ENCODE peak calls at places on chromosomes 13 and 19, in five cellular contexts. P is GM18507; C is NCI-H187; J is A549; X is stimulated activated CD8-positive, alpha-beta memory T cell treated with anti-CD3 and anti-CD28 coated beads, Interleukin-4, amount 100 ng/mL, for 1 hour. Z is an unnamed sample.

GRCh38 chr19:7968796-7969559 is 25.5 kb upstream of the TIMM44 start:
- DNase-seq in P (no peak), C (no peak), J (no peak), X (no peak), Z (no peak)

GRCh38 chr19:6392219-6393073 is 518 bp downstream of the GTF2F1 start:
- DNase-seq in P (no peak), C (no peak), J (no peak), X (no peak), Z (no peak)

GRCh38 chr19:53308339-53308811 is 25.2 kb upstream of the ZNF845 start:
- DNase-seq in P (no peak), C (no peak), J (no peak), X (no peak), Z (peak)

GRCh38 chr19:18491995-18492953 is 29.6 kb downstream of the ELL start:
- DNase-seq in P (no peak), C (no peak), J (no peak), X (no peak), Z (no peak)

GRCh38 chr13:46053162-46054012 is 841 bp upstream of the ZC3H13 start:
- DNase-seq in P (no peak), C (no peak), J (no peak), X (no peak), Z (no peak)

GRCh38 chr13:113815151-113816058 is 48.5 kb downstream of the GAS6 start:
- DNase-seq in P (no peak), C (no peak), J (no peak), X (no peak), Z (no peak)

GRCh38 chr19:47002853-47003610 is 16.6 kb upstream of the NPAS1 start:
- DNase-seq in P (no peak), C (no peak), J (no peak), X (no peak), Z (no peak)

GRCh38 chr13:97141564-97142005 is 80.5 kb upstream of the MBNL2 start:
- DNase-seq in P (no peak), C (no peak), J (peak), X (no peak), Z (no peak)

GRCh38 chr19:18253716-18254115 is 20.5 kb downstream of the IQCN start:
- DNase-seq in P (no peak), C (no peak), J (no peak), X (no peak), Z (no peak)

GRCh38 chr13:50805805-50806204 is 37.7 kb downstream of the DLEU7 start:
- DNase-seq in P (no peak), C (no peak), J (peak), X (no peak), Z (no peak)

GRCh38 chr19:275000-275399 is 16.2 kb downstream of the PLPP2 start:
- DNase-seq in P (no peak), C (no peak), J (no peak), X (no peak), Z (no peak)

GRCh38 chr19:7287716-7288115 is 6.5 kb downstream of the INSR start:
- DNase-seq in P (no peak), C (no peak), J (peak), X (no peak), Z (no peak)

GRCh38 chr19:34960103-34960805 is 3.8 kb downstream of the ZNF792 start:
- DNase-seq in P (no peak), C (no peak), J (no peak), X (no peak), Z (peak)

GRCh38 chr19:48961051-48961649 is 4.0 kb upstream of the FTL start:
- DNase-seq in P (no peak), C (no peak), J (peak), X (no peak), Z (no peak)

GRCh38 chr19:12664406-12665280 is 1.9 kb downstream of the MAN2B1 start:
- DNase-seq in P (no peak), C (no peak), J (no peak), X (no peak), Z (no peak)

GRCh38 chr19:55178781-55179569 is 1.1 kb downstream of the SYT5 start:
- DNase-seq in P (peak), C (peak), J (peak), X (peak), Z (peak)

GRCh38 chr19:5785423-5785822 is 877 bp upstream of the PRR22 start:
- DNase-seq in P (no peak), C (no peak), J (no peak), X (no peak), Z (no peak)

GRCh38 chr19:3644351-3645066 is 17.9 kb upstream of the CACTIN start:
- DNase-seq in P (no peak), C (no peak), J (no peak), X (no peak), Z (no peak)

GRCh38 chr13:23707674-23708073 is 137.5 kb downstream of the TNFRSF19 start:
- DNase-seq in P (no peak), C (no peak), J (peak), X (no peak), Z (no peak)

GRCh38 chr19:31349160-31349881 is at the start of gene TSHZ3:
- DNase-seq in P (no peak), C (no peak), J (peak), X (no peak), Z (peak)

GRCh38 chr19:18542936-18543813 is at the start of gene FKBP8:
- DNase-seq in P (peak), C (peak), J (peak), X (peak), Z (peak)

GRCh38 chr13:78326608-78327007 is 276.7 kb downstream of the POU4F1 start:
- DNase-seq in P (no peak), C (no peak), J (no peak), X (no peak), Z (no peak)

GRCh38 chr13:23608704-23609413 is 38.6 kb downstream of the TNFRSF19 start:
- DNase-seq in P (no peak), C (no peak), J (no peak), X (no peak), Z (no peak)

GRCh38 chr13:18962168-18962734 is 219.4 kb downstream of the TUBA3C start:
- DNase-seq in P (no peak), C (no peak), J (no peak), X (no peak), Z (no peak)

GRCh38 chr13:95541308-95541707 is 11.2 kb upstream of the CLDN10 start:
- DNase-seq in P (no peak), C (no peak), J (no peak), X (no peak), Z (no peak)

GRCh38 chr13:112687836-112688559 is 1.8 kb upstream of the ATP11A start:
- DNase-seq in P (no peak), C (peak), J (no peak), X (no peak), Z (no peak)

GRCh38 chr19:46610851-46611770 is 10.0 kb downstream of the CALM3 start:
- DNase-seq in P (no peak), C (no peak), J (no peak), X (no peak), Z (no peak)

GRCh38 chr13:77883328-77883727 is 35.3 kb downstream of the EDNRB start:
- DNase-seq in P (no peak), C (no peak), J (no peak), X (no peak), Z (no peak)

GRCh38 chr13:70923863-70924752 is 815.9 kb upstream of the KLHL1 start:
- DNase-seq in P (no peak), C (no peak), J (no peak), X (no peak), Z (no peak)

GRCh38 chr13:112983428-112984196 is 14.6 kb downstream of the MCF2L start:
- DNase-seq in P (no peak), C (no peak), J (no peak), X (no peak), Z (no peak)

GRCh38 chr19:35775298-35776101 is at the start of gene ARHGAP33:
- DNase-seq in P (peak), C (peak), J (peak), X (peak), Z (peak)

GRCh38 chr13:48866204-48866603 is 109.5 kb upstream of the FNDC3A start:
- DNase-seq in P (no peak), C (no peak), J (no peak), X (no peak), Z (no peak)